ENCODE peak calls at places on chromosomes 16 and 17, in four cellular contexts. E, L, N and C are unnamed samples.
A peak's percentile ranks its signal among the peaks of the same experiment; 100 is the strongest.

GRCh38 chr17:8506145-8506544 is 70.5 kb downstream of the NDEL1 start:
- DNase-seq in N (no peak), E (no peak), L (no peak), C (no peak)

GRCh38 chr16:29962344-29962994 is 590 bp downstream of the TMEM219 start:
- DNase-seq in L (peak; percentile 48), N (no peak), E (no peak), C (no peak)

GRCh38 chr16:49473131-49473530 is 99.5 kb downstream of the C16orf78 start:
- DNase-seq in N (no peak), L (no peak), E (no peak), C (no peak)

GRCh38 chr17:79116575-79117368 is 42.1 kb downstream of the ENGASE start:
- DNase-seq in N (no peak), L (no peak), E (no peak), C (no peak)

GRCh38 chr16:21336231-21336630 is 58.1 kb upstream of the CRYM start:
- DNase-seq in E (no peak), N (no peak), L (peak; percentile 12), C (no peak)

GRCh38 chr16:24218299-24218698 is 37.8 kb upstream of the CACNG3 start:
- DNase-seq in N (no peak), L (no peak), E (no peak), C (no peak)

GRCh38 chr16:85612801-85613608 is at the start of gene GSE1:
- DNase-seq in L (peak; percentile 80), E (peak; percentile 59), N (peak; percentile 78), C (peak; percentile 91)

GRCh38 chr16:53804467-53804866 is 100.5 kb downstream of the FTO start:
- DNase-seq in E (no peak), L (no peak), N (no peak), C (no peak)

GRCh38 chr17:49703557-49704277 is 4.0 kb downstream of the SLC35B1 start:
- DNase-seq in L (peak; percentile 49), E (no peak), N (no peak), C (peak; percentile 50)

GRCh38 chr16:46715769-46716305 is 26.4 kb downstream of the ORC6 start:
- DNase-seq in N (no peak), L (no peak), E (no peak), C (no peak)

GRCh38 chr17:48074322-48075054 is 26.3 kb downstream of the NFE2L1 start:
- DNase-seq in L (peak; percentile 87), N (peak; percentile 77), E (peak; percentile 65), C (peak; percentile 81)

GRCh38 chr16:10297341-10298006 is 88.4 kb upstream of the ATF7IP2 start:
- DNase-seq in L (no peak), E (no peak), N (no peak), C (no peak)

GRCh38 chr17:36674278-36674650 is 72.9 kb downstream of the MRM1 start:
- DNase-seq in L (no peak), N (no peak), E (no peak), C (no peak)

GRCh38 chr16:3431779-3432219 is 11.5 kb downstream of the ZNF597 start:
- DNase-seq in E (peak; percentile 2), L (peak; percentile 52), N (peak; percentile 51), C (peak; percentile 86)

GRCh38 chr17:29733151-29733550 is 110.4 kb upstream of the CORO6 start:
- DNase-seq in E (no peak), L (peak; percentile 67), N (no peak), C (no peak)

GRCh38 chr17:46020023-46020735 is 21.1 kb downstream of the STH start:
- DNase-seq in N (no peak), L (no peak), E (peak; percentile 61), C (no peak)

GRCh38 chr16:77225182-77225581 is 26.0 kb downstream of the SYCE1L start:
- DNase-seq in L (no peak), N (no peak), E (no peak), C (peak; percentile 70)

GRCh38 chr17:44979426-44980273 is 11.5 kb upstream of the C1QL1 start:
- DNase-seq in L (peak; percentile 84), N (no peak), E (no peak), C (no peak)

DNA sequence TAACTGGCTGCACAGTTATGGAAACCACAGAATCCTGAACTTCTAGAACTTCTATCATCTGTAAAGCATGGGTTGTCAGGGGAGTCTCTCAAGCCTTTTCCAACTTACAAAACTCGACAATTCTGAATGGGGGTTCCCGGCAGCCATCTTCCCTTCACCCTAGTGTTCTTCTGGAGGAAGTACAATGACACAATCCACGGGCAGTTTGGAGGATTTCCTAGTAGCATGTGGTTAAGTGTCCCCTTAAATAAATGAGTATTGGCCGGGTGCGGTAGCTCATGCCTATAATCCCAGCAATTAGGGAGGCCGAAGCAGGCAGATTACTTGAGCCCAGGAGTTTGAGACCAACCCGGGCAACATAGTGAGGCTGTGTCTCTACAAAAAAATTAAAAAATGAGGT is 2.1 kb downstream of the SLC16A6 start:
- DNase-seq in E (no peak), N (no peak), L (no peak), C (peak; percentile 83)
- H3K4me3 ChIP-seq in E (peak overlapping the region; percentile 86), N (no peak overlapping the region), L (no peak overlapping the region), C (peak overlapping the region; percentile 93)

GRCh38 chr17:42120161-42121065 is 754 bp downstream of the KAT2A start:
- DNase-seq in E (no peak), L (no peak), N (peak; percentile 91), C (peak; percentile 52)

GRCh38 chr17:42117397-42118125 is 3.6 kb downstream of the KAT2A start:
- DNase-seq in N (no peak), L (no peak), E (no peak), C (no peak)

GRCh38 chr17:42118545-42118944 is 2.6 kb downstream of the KAT2A start:
- DNase-seq in E (no peak), N (peak; percentile 56), L (peak; percentile 17), C (peak; percentile 74)

GRCh38 chr17:42118126-42118510 is 3.0 kb downstream of the KAT2A start:
- DNase-seq in L (no peak), E (no peak), N (no peak), C (no peak)

DNA sequence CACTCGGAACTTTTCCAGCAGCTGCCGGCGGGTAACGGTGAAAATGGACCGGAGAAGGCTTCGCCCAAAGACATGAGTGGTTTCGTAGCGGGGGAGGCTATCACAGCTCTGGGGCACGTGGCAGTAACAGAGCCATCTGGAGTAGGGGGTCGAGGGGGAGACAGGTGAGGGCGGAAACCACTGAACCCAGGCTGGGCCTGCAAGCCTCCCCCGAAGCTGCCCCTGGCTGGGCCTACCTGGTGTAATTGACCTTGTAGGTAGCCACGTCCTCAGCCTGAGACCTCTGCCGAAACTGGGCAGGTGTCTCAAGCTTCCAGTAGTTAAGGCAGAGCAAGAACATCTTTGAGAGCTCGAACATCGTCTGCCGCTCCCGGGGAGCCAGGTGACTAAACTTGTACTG is 1.9 kb downstream of the KAT2A start:
- DNase-seq in L (no peak), E (no peak), N (no peak), C (no peak)
- H3K4me3 ChIP-seq in L (no peak overlapping the region), E (no peak overlapping the region), N (no peak overlapping the region), C (no peak overlapping the region)

GRCh38 chr17:42179911-42180410 is 981 bp downstream of the KCNH4 start:
- DNase-seq in E (no peak), L (peak; percentile 28), N (peak; percentile 62), C (no peak)

GRCh38 chr17:42181851-42182207 is 887 bp upstream of the KCNH4 start:
- DNase-seq in E (no peak), N (no peak), L (no peak), C (no peak)

GRCh38 chr17:42179335-42179734 is 1.6 kb downstream of the KCNH4 start:
- DNase-seq in N (no peak), L (no peak), E (no peak), C (no peak)

GRCh38 chr17:42180922-42181850 is at the start of gene KCNH4:
- DNase-seq in N (peak; percentile 99), L (peak; percentile 70), E (peak; percentile 79), C (peak; percentile 95)

GRCh38 chr17:42180411-42180921 is 476 bp downstream of the KCNH4 start:
- DNase-seq in E (no peak), N (peak; percentile 64), L (no peak), C (no peak)
- H3K4me3 ChIP-seq in E (peak overlapping the region; percentile 45), N (peak overlapping the region; percentile 63), L (no peak overlapping the region), C (peak overlapping the region; percentile 69)

GRCh38 chr16:31404353-31405064 is 11.4 kb downstream of the ITGAD start:
- DNase-seq in N (no peak), E (no peak), L (no peak), C (no peak)
- H3K4me3 ChIP-seq in N (peak overlapping the region; percentile 69), E (no peak overlapping the region), L (no peak overlapping the region), C (no peak overlapping the region)

GRCh38 chr17:76735586-76736348 is 1.4 kb downstream of the SRSF2 start:
- DNase-seq in N (no peak), L (no peak), E (no peak), C (no peak)

GRCh38 chr17:76735006-76735405 is 2.1 kb downstream of the SRSF2 start:
- DNase-seq in N (no peak), E (no peak), L (peak; percentile 53), C (no peak)

GRCh38 chr17:76732734-76733617 is 4.2 kb downstream of the SRSF2 start:
- DNase-seq in N (no peak), L (peak; percentile 33), E (no peak), C (no peak)

GRCh38 chr17:76733618-76733957 is 3.5 kb downstream of the SRSF2 start:
- DNase-seq in E (no peak), N (no peak), L (no peak), C (no peak)

GRCh38 chr17:76734080-76734840 is 2.9 kb downstream of the SRSF2 start:
- DNase-seq in E (no peak), L (peak; percentile 44), N (no peak), C (no peak)
- H3K4me3 ChIP-seq in E (peak overlapping the region; percentile 94), L (peak overlapping the region; percentile 96), N (peak overlapping the region; percentile 91), C (peak overlapping the region; percentile 94)

GRCh38 chr17:72125226-72125651 is 4.4 kb downstream of the SOX9 start:
- DNase-seq in N (peak; percentile 42), L (no peak), E (no peak), C (no peak)
- H3K4me3 ChIP-seq in N (peak overlapping the region; percentile 0), L (peak overlapping the region; percentile 44), E (no peak overlapping the region), C (no peak overlapping the region)

GRCh38 chr17:503449-503700 is 150.8 kb upstream of the RPH3AL start:
- DNase-seq in E (no peak), L (no peak), N (no peak), C (no peak)
- H3K4me3 ChIP-seq in E (peak overlapping the region; percentile 45), L (peak overlapping the region; percentile 54), N (no peak overlapping the region), C (no peak overlapping the region)

GRCh38 chr17:76753061-76753961 is 15.4 kb downstream of the MFSD11 start:
- DNase-seq in E (no peak), N (no peak), L (no peak), C (no peak)
- H3K4me3 ChIP-seq in E (peak overlapping the region; percentile 47), N (no peak overlapping the region), L (no peak overlapping the region), C (no peak overlapping the region)